ENCODE peak calls at places on chromosomes 2 and 18, in four cellular contexts. D is H9, J is neuronal stem cell, X is H1. M is an unnamed sample. For H3K4me1, the result is how much of the 10 kb centered on the place peaks cover.

GRCh38 chr18:63307555-63308200 is 11.9 kb downstream of the BCL2 start:
- DNase-seq in J (no peak), D (no peak), X (no peak), M (no peak)

GRCh38 chr2:195473802-195474201 is 183.2 kb upstream of the SLC39A10 start:
- DNase-seq in X (no peak), J (no peak), D (no peak), M (no peak)

GRCh38 chr2:119760237-119760807 is 600 bp downstream of the PTPN4 start:
- DNase-seq in D (peak), X (peak), J (no peak), M (no peak)

GRCh38 chr2:20093263-20094141 is 42.1 kb upstream of the LAPTM4A start:
- DNase-seq in J (no peak), D (peak), X (peak), M (peak)

GRCh38 chr2:118221952-118222594 is 133.8 kb downstream of the INSIG2 start:
- DNase-seq in X (peak), J (peak), D (peak), M (peak)

GRCh38 chr2:238169021-238169707 is 10.4 kb downstream of the ERFE start:
- DNase-seq in J (no peak), X (no peak), D (no peak), M (peak)

GRCh38 chr2:85799215-85799956 is 45.6 kb downstream of the ATOH8 start:
- DNase-seq in X (no peak), J (no peak), D (no peak), M (no peak)

GRCh38 chr2:43636616-43637015 is 444 bp upstream of the PLEKHH2 start:
- DNase-seq in D (no peak), J (no peak), X (no peak), M (no peak)

GRCh38 chr2:240503375-240503774 is 54.4 kb downstream of the ANKMY1 start:
- DNase-seq in J (no peak), X (no peak), D (peak), M (no peak)

GRCh38 chr2:239598732-239599090 is 197.9 kb upstream of the HDAC4 start:
- DNase-seq in J (no peak), D (peak), X (no peak), M (no peak)

GRCh38 chr2:193527146-193527545 is 1332.4 kb upstream of the TMEFF2 start:
- DNase-seq in D (no peak), X (no peak), J (no peak), M (no peak)

GRCh38 chr2:236752111-236752510 is 182.5 kb downstream of the ACKR3 start:
- DNase-seq in X (no peak), D (no peak), J (no peak), M (no peak)

GRCh38 chr2:48482313-48482712 is 47.6 kb upstream of the STON1 start:
- DNase-seq in D (no peak), J (no peak), X (no peak), M (peak)

GRCh38 chr2:183035954-183036669 is 2.1 kb downstream of the NCKAP1 start:
- DNase-seq in J (no peak), D (no peak), X (no peak), M (no peak)

GRCh38 chr2:36615214-36615613 is 17.2 kb upstream of the FEZ2 start:
- DNase-seq in D (no peak), X (no peak), J (no peak), M (peak)

GRCh38 chr2:86825020-86825727 is 34.5 kb upstream of the CD8A start:
- DNase-seq in D (no peak), X (no peak), J (no peak), M (no peak)

GRCh38 chr2:216819055-216819454 is 40.8 kb downstream of the TNP1 start:
- DNase-seq in J (no peak), D (no peak), X (no peak), M (no peak)
- H3K14ac ChIP-seq in J (no peak), D (no peak), X (no peak), M (no peak)

GRCh38 chr2:160269803-160270570 is 69.9 kb upstream of the ITGB6 start:
- DNase-seq in D (peak), X (peak), J (peak), M (peak)

GRCh38 chr2:160269365-160269764 is 69.3 kb upstream of the ITGB6 start:
- DNase-seq in X (no peak), J (no peak), D (no peak), M (no peak)

GRCh38 chr2:160268382-160268781 is 68.3 kb upstream of the ITGB6 start:
- DNase-seq in D (no peak), X (no peak), J (no peak), M (no peak)

GRCh38 chr2:160271166-160272086 is 71.4 kb upstream of the ITGB6 start:
- DNase-seq in D (peak), J (peak), X (no peak), M (no peak)

GRCh38 chr2:160270571-160271113 is 70.6 kb upstream of the ITGB6 start:
- DNase-seq in J (no peak), X (peak), D (peak), M (no peak)
- H4K91ac ChIP-seq in J (no peak), X (peak), D (peak), M (peak)

DNA sequence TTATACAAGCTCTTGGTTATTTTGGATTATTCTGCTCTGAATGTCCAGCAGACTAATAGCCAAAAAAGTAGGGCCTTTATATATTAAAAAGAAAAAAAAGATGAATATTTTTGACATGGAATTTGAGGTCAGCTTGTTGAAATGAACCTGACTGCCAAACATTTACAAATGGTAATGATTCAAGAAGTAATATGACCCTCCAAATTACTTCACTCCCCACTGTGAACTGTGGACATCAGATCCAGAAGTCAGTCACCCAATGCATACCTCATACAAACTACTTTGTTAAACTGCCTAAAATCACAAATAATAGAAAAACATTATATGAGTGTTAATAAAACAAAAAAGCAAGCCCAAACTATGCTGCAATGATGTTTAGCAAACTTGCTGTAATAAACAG is 10.0 kb downstream of the EPG5 start:
- DNase-seq in D (no peak), X (no peak), J (no peak), M (peak)
- H3K4me1 ChIP-seq in D (under half), X (under half), J (under half), M (under half)

GRCh38 chr2:71066856-71067255 is 1.6 kb upstream of the NAGK start:
- DNase-seq in J (no peak), D (no peak), X (no peak), M (no peak)

GRCh38 chr2:71064754-71065621 is 3.5 kb upstream of the NAGK start:
- DNase-seq in X (no peak), D (no peak), J (no peak), M (peak)

GRCh38 chr2:71063216-71063615 is 5.2 kb upstream of the NAGK start:
- DNase-seq in D (no peak), J (no peak), X (no peak), M (no peak)

GRCh38 chr2:71060871-71061270 is 7.6 kb upstream of the NAGK start:
- DNase-seq in D (no peak), J (no peak), X (no peak), M (no peak)

DNA sequence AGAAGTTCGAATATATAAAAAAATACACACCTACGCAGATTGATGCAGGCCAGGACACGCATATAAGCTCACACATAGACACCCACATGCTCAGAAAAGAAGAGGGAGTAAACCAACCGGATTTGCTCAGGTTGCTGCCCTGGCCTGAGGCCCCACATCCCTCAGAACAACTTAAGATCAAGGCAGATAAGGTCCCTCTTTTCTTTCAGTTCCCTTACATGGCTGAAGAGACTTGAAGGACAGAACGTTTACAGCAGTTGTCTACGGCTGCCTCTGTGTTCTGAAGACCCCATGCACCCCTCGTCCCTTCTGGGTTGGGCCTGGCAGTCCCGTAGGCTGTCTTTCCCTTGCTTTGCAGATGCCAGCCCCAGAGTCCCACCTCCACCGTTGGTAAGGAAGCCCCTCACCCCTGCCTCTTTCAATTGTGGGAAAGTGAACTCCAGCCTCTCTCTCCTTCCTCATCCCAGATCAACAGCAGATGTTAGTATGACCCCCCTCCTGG is 4.3 kb upstream of the NAGK start:
- DNase-seq in D (no peak), J (no peak), X (no peak), M (no peak)
- H3K14ac ChIP-seq in D (no peak), J (no peak), X (no peak), M (peak)

GRCh38 chr18:46097853-46098615 is at the start of gene ATP5F1A:
- DNase-seq in D (peak), X (peak), J (peak), M (peak)

GRCh38 chr18:46096651-46097300 is 1.3 kb downstream of the ATP5F1A start:
- DNase-seq in X (no peak), J (no peak), D (no peak), M (no peak)

GRCh38 chr18:46097378-46097852 is 681 bp downstream of the ATP5F1A start:
- DNase-seq in X (no peak), J (no peak), D (no peak), M (no peak)

GRCh38 chr18:46099463-46099862 is 1.4 kb upstream of the ATP5F1A start:
- DNase-seq in X (no peak), D (no peak), J (no peak), M (no peak)

DNA sequence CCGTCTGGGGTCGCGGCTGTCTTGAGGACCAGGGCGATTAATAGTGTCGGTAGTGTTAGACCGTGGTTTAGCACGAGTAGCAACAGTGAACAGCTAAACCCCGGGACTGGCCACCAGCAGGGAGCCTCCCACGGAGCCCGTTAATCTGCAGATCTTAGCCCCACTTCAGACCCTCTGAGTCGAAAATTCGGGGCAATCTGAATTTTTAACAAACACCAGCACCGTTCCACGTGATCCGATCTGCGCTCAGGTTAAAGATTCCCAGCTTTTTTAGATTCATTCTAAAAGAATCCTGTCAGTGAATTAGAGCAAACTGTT is 479 bp upstream of the ATP5F1A start:
- DNase-seq in X (peak), D (no peak), J (no peak), M (no peak)
- H4K91ac ChIP-seq in X (no peak), D (no peak), J (no peak), M (peak)

DNA sequence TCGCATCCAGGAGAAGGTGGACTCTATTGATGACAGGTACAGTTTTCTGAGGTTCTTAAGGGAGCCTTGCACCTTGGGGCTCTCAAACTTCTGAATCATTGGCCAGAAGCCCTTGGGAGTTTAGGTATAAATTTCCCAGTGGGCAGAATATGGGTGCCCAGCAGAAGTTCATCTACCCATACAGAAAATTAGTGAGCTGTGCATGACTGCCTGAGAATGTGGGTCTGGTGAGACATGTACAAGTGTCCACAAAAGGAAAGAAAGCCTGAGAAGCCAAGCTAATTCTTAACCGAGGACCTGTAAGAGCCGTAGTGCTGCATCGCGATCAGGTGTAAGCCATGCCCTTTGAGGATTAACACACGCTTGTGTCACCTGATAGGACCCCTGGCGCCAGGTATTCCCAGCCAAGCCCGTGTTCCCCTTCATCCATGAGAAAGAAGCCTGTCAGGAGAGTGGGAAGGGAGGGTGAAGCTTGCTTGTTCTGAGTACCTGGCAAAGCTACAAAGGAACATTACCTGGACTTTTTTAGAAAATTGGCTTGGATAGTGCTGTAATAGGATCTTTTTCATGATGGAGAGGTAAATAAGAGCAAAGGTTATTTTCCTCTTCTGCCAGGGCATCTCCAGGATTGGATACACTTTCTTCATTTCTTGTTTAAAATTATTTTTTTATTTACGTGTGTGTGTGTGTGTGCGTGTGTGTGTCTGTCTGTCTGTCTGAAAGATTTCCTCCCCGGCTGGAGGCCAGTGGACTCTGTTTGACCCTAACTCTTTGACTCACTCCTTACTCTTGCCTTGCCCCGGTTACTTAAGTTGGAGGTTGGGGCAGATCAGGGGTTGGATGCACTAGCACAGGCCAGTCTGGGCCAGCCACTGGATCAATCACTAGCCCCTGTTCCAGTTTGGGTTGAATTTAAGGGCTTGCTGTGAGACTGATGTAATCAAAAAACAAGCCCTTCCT is 90.4 kb upstream of the EML6 start:
- DNase-seq in J (no peak), D (no peak), X (no peak), M (peak)
- H3K4me1 ChIP-seq in J (under half), D (under half), X (under half), M (under half)